ENCODE peak calls at places on chromosomes 12 and 14, in four cellular contexts. One of them, this sample, is unnamed.

GRCh38 chr14:102096569-102097188 is 9.8 kb upstream of the HSP90AA1 start:
- DNase-seq in K562: peak
- DNase-seq in H1: no peak
- DNase-seq in GM12878: no peak
- DNase-seq in this sample: peak

GRCh38 chr12:31715283-31715825 is 13.5 kb downstream of the AMN1 start:
- DNase-seq in GM12878: peak
- DNase-seq in K562: peak
- DNase-seq in H1: no peak
- DNase-seq in this sample: no peak

GRCh38 chr12:45131506-45131905 is 80.6 kb upstream of the DBX2 start:
- DNase-seq in H1: no peak
- DNase-seq in GM12878: no peak
- DNase-seq in K562: no peak
- DNase-seq in this sample: no peak

GRCh38 chr12:46675736-46676135 is 150.1 kb downstream of the SLC38A4 start:
- DNase-seq in K562: no peak
- DNase-seq in GM12878: no peak
- DNase-seq in H1: no peak
- DNase-seq in this sample: no peak

GRCh38 chr12:120093336-120093591 is 23.3 kb downstream of the RAB35 start:
- DNase-seq in GM12878: no peak
- DNase-seq in K562: no peak
- DNase-seq in H1: no peak
- DNase-seq in this sample: no peak

GRCh38 chr12:102526701-102527100 is 46.3 kb upstream of the IGF1 start:
- DNase-seq in H1: no peak
- DNase-seq in K562: no peak
- DNase-seq in GM12878: no peak
- DNase-seq in this sample: no peak

GRCh38 chr12:112782921-112783320 is 8.6 kb upstream of the RPH3A start:
- DNase-seq in H1: no peak
- DNase-seq in K562: no peak
- DNase-seq in GM12878: no peak
- DNase-seq in this sample: no peak

GRCh38 chr12:132424118-132424438 is 65.9 kb upstream of the FBRSL1 start:
- DNase-seq in GM12878: no peak
- DNase-seq in K562: no peak
- DNase-seq in H1: no peak
- DNase-seq in this sample: no peak

GRCh38 chr14:85071447-85071846 is 458.5 kb upstream of the FLRT2 start:
- DNase-seq in K562: no peak
- DNase-seq in GM12878: no peak
- DNase-seq in H1: no peak
- DNase-seq in this sample: no peak

GRCh38 chr12:55965941-55966407 is at the start of gene PMEL:
- DNase-seq in GM12878: no peak
- DNase-seq in H1: no peak
- DNase-seq in K562: no peak
- DNase-seq in this sample: no peak

GRCh38 chr14:96146131-96146771 is 58.4 kb upstream of the BDKRB2 start:
- DNase-seq in GM12878: no peak
- DNase-seq in K562: no peak
- DNase-seq in H1: no peak
- DNase-seq in this sample: no peak

GRCh38 chr14:32230695-32231280 is 27.7 kb upstream of the RNU6-8 start:
- DNase-seq in K562: no peak
- DNase-seq in H1: no peak
- DNase-seq in GM12878: no peak
- DNase-seq in this sample: no peak

GRCh38 chr12:46005151-46005797 is 14.9 kb upstream of the SCAF11 start:
- DNase-seq in H1: no peak
- DNase-seq in K562: no peak
- DNase-seq in GM12878: no peak
- DNase-seq in this sample: no peak

GRCh38 chr12:5246196-5246595 is 185.7 kb upstream of the NTF3 start:
- DNase-seq in GM12878: no peak
- DNase-seq in H1: peak
- DNase-seq in K562: no peak
- DNase-seq in this sample: no peak

GRCh38 chr12:130139971-130140547 is 22.2 kb upstream of the FZD10 start:
- DNase-seq in H1: no peak
- DNase-seq in GM12878: no peak
- DNase-seq in K562: no peak
- DNase-seq in this sample: no peak

GRCh38 chr12:128784030-128784770 is 39.6 kb downstream of the SLC15A4 start:
- DNase-seq in GM12878: no peak
- DNase-seq in K562: no peak
- DNase-seq in H1: no peak
- DNase-seq in this sample: no peak

GRCh38 chr14:36430169-36430568 is 89.9 kb downstream of the NKX2-1 start:
- DNase-seq in K562: no peak
- DNase-seq in H1: no peak
- DNase-seq in GM12878: no peak
- DNase-seq in this sample: no peak

GRCh38 chr12:81077686-81078441 is at the start of gene ACSS3:
- DNase-seq in K562: no peak
- DNase-seq in H1: peak
- DNase-seq in GM12878: no peak
- DNase-seq in this sample: no peak

GRCh38 chr14:101518611-101519048 is 42.7 kb upstream of the DIO3 start:
- DNase-seq in K562: no peak
- DNase-seq in GM12878: no peak
- DNase-seq in H1: no peak
- DNase-seq in this sample: no peak

GRCh38 chr14:31988237-31988636 is 88.9 kb upstream of the ARHGAP5 start:
- DNase-seq in K562: no peak
- DNase-seq in H1: no peak
- DNase-seq in GM12878: no peak
- DNase-seq in this sample: no peak

GRCh38 chr14:95533391-95533821 is 1.4 kb upstream of the GLRX5 start:
- DNase-seq in K562: no peak
- DNase-seq in H1: no peak
- DNase-seq in GM12878: no peak
- DNase-seq in this sample: no peak

GRCh38 chr14:94673071-94673470 is 60.9 kb downstream of the SERPINA3 start:
- DNase-seq in GM12878: no peak
- DNase-seq in H1: no peak
- DNase-seq in K562: no peak
- DNase-seq in this sample: no peak

GRCh38 chr12:72836184-72836583 is 564.0 kb downstream of the TRHDE start:
- DNase-seq in K562: no peak
- DNase-seq in GM12878: no peak
- DNase-seq in H1: no peak
- DNase-seq in this sample: no peak

GRCh38 chr12:19893514-19893913 is 454.2 kb downstream of the AEBP2 start:
- DNase-seq in K562: no peak
- DNase-seq in GM12878: no peak
- DNase-seq in H1: no peak
- DNase-seq in this sample: peak

GRCh38 chr12:6461401-6462233 is 8.9 kb downstream of the VAMP1 start:
- DNase-seq in GM12878: peak
- DNase-seq in H1: no peak
- DNase-seq in K562: no peak
- DNase-seq in this sample: no peak

GRCh38 chr12:91574975-91575374 is 392.4 kb upstream of the DCN start:
- DNase-seq in GM12878: no peak
- DNase-seq in K562: no peak
- DNase-seq in H1: no peak
- DNase-seq in this sample: no peak

GRCh38 chr14:78196323-78196722 is 26.1 kb downstream of the NRXN3 start:
- DNase-seq in H1: no peak
- DNase-seq in K562: no peak
- DNase-seq in GM12878: no peak
- DNase-seq in this sample: no peak

GRCh38 chr12:119180380-119181040 is 1.8 kb downstream of the HSPB8 start:
- DNase-seq in GM12878: no peak
- DNase-seq in K562: peak
- DNase-seq in H1: no peak
- DNase-seq in this sample: no peak

GRCh38 chr12:120529641-120530314 is 820 bp upstream of the COQ5 start:
- DNase-seq in H1: no peak
- DNase-seq in K562: no peak
- DNase-seq in GM12878: no peak
- DNase-seq in this sample: peak

GRCh38 chr12:127926004-127926403 is 341.0 kb upstream of the TMEM132C start:
- DNase-seq in GM12878: no peak
- DNase-seq in H1: peak
- DNase-seq in K562: no peak
- DNase-seq in this sample: no peak

GRCh38 chr14:103623883-103624482 is 5.0 kb upstream of the KLC1 start:
- DNase-seq in GM12878: no peak
- DNase-seq in K562: no peak
- DNase-seq in H1: no peak
- DNase-seq in this sample: no peak

GRCh38 chr14:76761198-76761848 is at the start of gene VASH1:
- DNase-seq in GM12878: no peak
- DNase-seq in K562: peak
- DNase-seq in H1: no peak
- DNase-seq in this sample: peak

GRCh38 chr14:103427485-103428443 is 42.5 kb downstream of the MARK3 start:
- DNase-seq in GM12878: peak
- DNase-seq in K562: peak
- DNase-seq in H1: peak
- DNase-seq in this sample: no peak

GRCh38 chr12:32217354-32218310 is 111.0 kb downstream of the BICD1 start:
- DNase-seq in K562: no peak
- DNase-seq in H1: no peak
- DNase-seq in GM12878: no peak
- DNase-seq in this sample: no peak

GRCh38 chr12:4121506-4122020 is 152.0 kb upstream of the CCND2 start:
- DNase-seq in H1: no peak
- DNase-seq in K562: no peak
- DNase-seq in GM12878: no peak
- DNase-seq in this sample: no peak

GRCh38 chr14:87952307-87953094 is 40.5 kb downstream of the GALC start:
- DNase-seq in K562: no peak
- DNase-seq in GM12878: no peak
- DNase-seq in H1: no peak
- DNase-seq in this sample: no peak

GRCh38 chr14:103522028-103522581 is 525 bp downstream of the CKB start:
- DNase-seq in H1: no peak
- DNase-seq in K562: peak
- DNase-seq in GM12878: no peak
- DNase-seq in this sample: no peak

GRCh38 chr12:47800582-47800981 is 19.1 kb downstream of the HDAC7 start:
- DNase-seq in H1: no peak
- DNase-seq in GM12878: no peak
- DNase-seq in K562: no peak
- DNase-seq in this sample: no peak
- H3K27ac ChIP-seq in H1: no peak
- H3K27ac ChIP-seq in GM12878: no peak
- H3K27ac ChIP-seq in K562: no peak
- H3K27ac ChIP-seq in this sample: no peak

GRCh38 chr12:1630081-1630826 is 1.2 kb downstream of the WNT5B start:
- DNase-seq in GM12878: no peak
- DNase-seq in K562: no peak
- DNase-seq in H1: no peak
- DNase-seq in this sample: no peak
- TF ChIP-seq CTCF in GM12878: peak
- TF ChIP-seq CTCF in K562: no peak
- TF ChIP-seq CTCF in H1: no peak
- TF ChIP-seq CTCF in this sample: no peak

GRCh38 chr12:116897476-116897875 is 13.3 kb upstream of the FBXW8 start:
- DNase-seq in H1: no peak
- DNase-seq in K562: no peak
- DNase-seq in GM12878: no peak
- DNase-seq in this sample: no peak
- TF ChIP-seq SRF in H1: no peak
- TF ChIP-seq SRF in K562: no peak
- TF ChIP-seq SRF in GM12878: no peak
- TF ChIP-seq SRF in this sample: no peak

GRCh38 chr12:24754690-24755638 is 193.9 kb downstream of the BCAT1 start:
- DNase-seq in K562: no peak
- DNase-seq in H1: no peak
- DNase-seq in GM12878: no peak
- DNase-seq in this sample: no peak
- H3K27ac ChIP-seq in K562: no peak
- H3K27ac ChIP-seq in H1: no peak
- H3K27ac ChIP-seq in GM12878: no peak
- H3K27ac ChIP-seq in this sample: no peak

GRCh38 chr14:89013098-89013504 is 188.7 kb downstream of the TTC8 start:
- DNase-seq in GM12878: no peak
- DNase-seq in K562: peak
- DNase-seq in H1: no peak
- DNase-seq in this sample: peak
- TF ChIP-seq CTCF in GM12878: peak
- TF ChIP-seq CTCF in K562: peak
- TF ChIP-seq CTCF in H1: peak
- TF ChIP-seq CTCF in this sample: peak

DNA sequence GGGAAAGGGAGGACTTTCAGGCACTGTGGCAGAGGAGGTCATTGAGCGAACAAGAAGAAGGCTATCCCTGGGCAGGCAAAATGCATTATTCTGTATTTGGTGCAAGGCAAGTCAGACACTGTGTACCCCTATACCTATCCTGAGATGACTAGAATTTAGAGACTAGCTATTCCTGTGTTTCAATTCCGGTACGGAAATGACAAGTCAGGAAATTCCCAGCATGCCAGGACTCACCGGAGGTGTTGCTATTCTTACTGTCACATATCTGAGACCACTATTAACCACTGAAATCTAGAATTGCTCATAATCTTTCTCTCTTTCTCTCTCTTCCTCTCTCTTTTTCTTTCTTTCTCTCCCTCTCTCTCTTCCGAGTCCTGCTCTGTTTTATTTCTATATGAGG is 297.1 kb downstream of the PDZRN4 start:
- DNase-seq in H1: no peak
- DNase-seq in K562: no peak
- DNase-seq in GM12878: no peak
- DNase-seq in this sample: no peak
- TF ChIP-seq SRF in H1: no peak
- TF ChIP-seq SRF in K562: no peak
- TF ChIP-seq SRF in GM12878: no peak
- TF ChIP-seq SRF in this sample: no peak

DNA sequence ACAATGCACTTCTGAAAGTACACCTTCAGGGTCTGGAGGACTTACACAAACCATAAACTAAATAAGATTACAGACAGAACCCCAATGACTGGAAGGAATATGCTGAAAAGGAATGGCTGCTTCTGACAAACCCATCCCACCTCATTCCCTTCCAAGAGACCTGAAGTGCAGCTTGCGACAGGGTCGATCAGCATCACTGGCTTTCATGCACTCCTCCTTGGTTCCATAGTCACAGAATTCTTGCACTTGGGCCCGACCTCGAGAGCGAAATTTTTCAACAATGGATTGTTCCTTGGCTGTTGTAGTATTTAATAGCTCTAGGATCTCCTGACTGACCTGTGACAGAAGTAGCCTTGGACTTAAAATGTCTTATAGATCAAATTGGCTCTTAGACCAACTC is 9.6 kb downstream of the METTL3 start:
- DNase-seq in H1: no peak
- DNase-seq in GM12878: no peak
- DNase-seq in K562: no peak
- DNase-seq in this sample: no peak
- H3K27ac ChIP-seq in H1: no peak
- H3K27ac ChIP-seq in GM12878: no peak
- H3K27ac ChIP-seq in K562: no peak
- H3K27ac ChIP-seq in this sample: no peak

GRCh38 chr12:63753743-63754142 is 26.0 kb upstream of the RXYLT1 start:
- DNase-seq in GM12878: no peak
- DNase-seq in K562: no peak
- DNase-seq in H1: no peak
- DNase-seq in this sample: no peak
- TF ChIP-seq CTCF in GM12878: no peak
- TF ChIP-seq CTCF in K562: no peak
- TF ChIP-seq CTCF in H1: peak
- TF ChIP-seq CTCF in this sample: peak